ENCODE peak calls at places on chromosomes 2 and 18, in four cellular contexts. R, J, C and N are unnamed samples.

GRCh38 chr18:490024-490366 is 10.5 kb downstream of the COLEC12 start:
- DNase-seq in R (no peak), J (no peak), C (no peak), N (no peak)

GRCh38 chr18:54720590-54720989 is 107.7 kb upstream of the RAB27B start:
- DNase-seq in J (no peak), R (no peak), C (no peak), N (peak; percentile 69)

GRCh38 chr18:49241852-49242251 is 218.6 kb downstream of the DYM start:
- DNase-seq in R (no peak), J (no peak), C (no peak), N (peak; percentile 80)

GRCh38 chr2:143873886-143874285 is 646.0 kb downstream of the ZEB2 start:
- DNase-seq in C (no peak), R (no peak), J (no peak), N (no peak)

GRCh38 chr2:23423062-23423872 is 38.3 kb downstream of the KLHL29 start:
- DNase-seq in J (no peak), R (no peak), C (no peak), N (no peak)

GRCh38 chr2:182924311-182924710 is 57.9 kb upstream of the FRZB start:
- DNase-seq in C (no peak), J (no peak), R (no peak), N (peak; percentile 15)

GRCh38 chr2:231355802-231356473 is 39.6 kb upstream of the B3GNT7 start:
- DNase-seq in C (no peak), J (no peak), R (no peak), N (no peak)

GRCh38 chr2:95296036-95296435 is 1.1 kb upstream of the KCNIP3 start:
- DNase-seq in J (no peak), R (no peak), C (no peak), N (no peak)

GRCh38 chr2:202066850-202067249 is 6.2 kb upstream of the KIAA2012 start:
- DNase-seq in C (no peak), R (no peak), J (no peak), N (no peak)

GRCh38 chr18:5967666-5968065 is 72.3 kb upstream of the TMEM200C start:
- DNase-seq in C (no peak), R (no peak), J (no peak), N (no peak)

GRCh38 chr18:74397572-74397971 is 59.5 kb downstream of the DIPK1C start:
- DNase-seq in J (no peak), C (no peak), R (no peak), N (no peak)

GRCh38 chr2:25286025-25286400 is 55.7 kb downstream of the DNMT3A start:
- DNase-seq in C (no peak), R (no peak), J (no peak), N (no peak)

GRCh38 chr18:44259610-44260009 is 421.1 kb upstream of the SETBP1 start:
- DNase-seq in C (no peak), J (no peak), R (no peak), N (no peak)

GRCh38 chr2:40877734-40878288 is 425.9 kb upstream of the SLC8A1 start:
- DNase-seq in C (no peak), R (no peak), J (no peak), N (no peak)

GRCh38 chr18:13232060-13232917 is 13.7 kb downstream of the LDLRAD4 start:
- DNase-seq in C (no peak), R (no peak), J (no peak), N (no peak)

GRCh38 chr2:36489296-36489695 is 108.7 kb downstream of the FEZ2 start:
- DNase-seq in J (no peak), R (no peak), C (no peak), N (peak; percentile 78)

GRCh38 chr2:203873921-203874631 is 6.5 kb downstream of the CTLA4 start:
- DNase-seq in J (no peak), R (no peak), C (no peak), N (no peak)

GRCh38 chr2:27591745-27592144 is 8.9 kb downstream of the ZNF512 start:
- DNase-seq in J (no peak), C (no peak), R (no peak), N (peak; percentile 43)

GRCh38 chr18:53526092-53526491 is 698.4 kb downstream of the MBD2 start:
- DNase-seq in R (no peak), J (no peak), C (no peak), N (no peak)

GRCh38 chr2:43269074-43269572 is 42.7 kb upstream of the ZFP36L2 start:
- DNase-seq in R (peak; percentile 59), C (no peak), J (no peak), N (peak; percentile 99)

GRCh38 chr18:66682855-66683322 is 79.0 kb upstream of the CDH19 start:
- DNase-seq in R (no peak), J (no peak), C (no peak), N (no peak)

GRCh38 chr2:69973335-69973735 is 11.9 kb upstream of the ASPRV1 start:
- DNase-seq in R (peak; percentile 58), C (no peak), J (no peak), N (peak; percentile 62)

GRCh38 chr2:88540346-88540745 is 86.9 kb downstream of the EIF2AK3 start:
- DNase-seq in J (no peak), R (no peak), C (no peak), N (peak; percentile 53)

GRCh38 chr2:84946204-84947009 is 24.6 kb upstream of the KCMF1 start:
- DNase-seq in J (peak; percentile 93), R (no peak), C (peak; percentile 96), N (peak; percentile 91)

GRCh38 chr2:46377666-46378560 is 80.7 kb downstream of the EPAS1 start:
- DNase-seq in J (no peak), C (no peak), R (no peak), N (no peak)

GRCh38 chr2:99554238-99554637 is 64.4 kb upstream of the REV1 start:
- DNase-seq in J (no peak), C (no peak), R (peak; percentile 22), N (no peak)

GRCh38 chr18:49178736-49179135 is 228.0 kb upstream of the SMAD7 start:
- DNase-seq in C (peak; percentile 36), J (no peak), R (peak; percentile 19), N (peak; percentile 23)

GRCh38 chr2:218028562-218029348 is 26.0 kb upstream of the TNS1 start:
- DNase-seq in J (no peak), C (no peak), R (no peak), N (no peak)

GRCh38 chr18:28576941-28577340 is 400.0 kb upstream of the CDH2 start:
- DNase-seq in R (no peak), J (no peak), C (no peak), N (peak; percentile 5)

GRCh38 chr2:196131384-196131861 is 40.0 kb downstream of the STK17B start:
- DNase-seq in C (peak; percentile 83), J (peak; percentile 47), R (peak; percentile 50), N (peak; percentile 44)

GRCh38 chr2:239926587-239927234 is 98.4 kb downstream of the NDUFA10 start:
- DNase-seq in R (no peak), C (no peak), J (no peak), N (peak; percentile 38)

GRCh38 chr2:160390544-160391258 is 102.9 kb downstream of the RBMS1 start:
- DNase-seq in R (no peak), C (no peak), J (no peak), N (peak; percentile 76)

GRCh38 chr18:76126327-76126726 is 368.7 kb downstream of the ZNF516 start:
- DNase-seq in C (no peak), R (no peak), J (no peak), N (no peak)

GRCh38 chr2:23900133-23900926 is 26.6 kb downstream of the ATAD2B start:
- DNase-seq in C (no peak), J (no peak), R (no peak), N (peak; percentile 69)

GRCh38 chr2:222305510-222306392 is 7.0 kb upstream of the PAX3 start:
- DNase-seq in R (no peak), C (no peak), J (no peak), N (no peak)
- H2AFZ ChIP-seq in R (no peak overlapping the region), C (no peak overlapping the region), J (peak overlapping the region; percentile 72), N (peak overlapping the region; percentile 85)

DNA sequence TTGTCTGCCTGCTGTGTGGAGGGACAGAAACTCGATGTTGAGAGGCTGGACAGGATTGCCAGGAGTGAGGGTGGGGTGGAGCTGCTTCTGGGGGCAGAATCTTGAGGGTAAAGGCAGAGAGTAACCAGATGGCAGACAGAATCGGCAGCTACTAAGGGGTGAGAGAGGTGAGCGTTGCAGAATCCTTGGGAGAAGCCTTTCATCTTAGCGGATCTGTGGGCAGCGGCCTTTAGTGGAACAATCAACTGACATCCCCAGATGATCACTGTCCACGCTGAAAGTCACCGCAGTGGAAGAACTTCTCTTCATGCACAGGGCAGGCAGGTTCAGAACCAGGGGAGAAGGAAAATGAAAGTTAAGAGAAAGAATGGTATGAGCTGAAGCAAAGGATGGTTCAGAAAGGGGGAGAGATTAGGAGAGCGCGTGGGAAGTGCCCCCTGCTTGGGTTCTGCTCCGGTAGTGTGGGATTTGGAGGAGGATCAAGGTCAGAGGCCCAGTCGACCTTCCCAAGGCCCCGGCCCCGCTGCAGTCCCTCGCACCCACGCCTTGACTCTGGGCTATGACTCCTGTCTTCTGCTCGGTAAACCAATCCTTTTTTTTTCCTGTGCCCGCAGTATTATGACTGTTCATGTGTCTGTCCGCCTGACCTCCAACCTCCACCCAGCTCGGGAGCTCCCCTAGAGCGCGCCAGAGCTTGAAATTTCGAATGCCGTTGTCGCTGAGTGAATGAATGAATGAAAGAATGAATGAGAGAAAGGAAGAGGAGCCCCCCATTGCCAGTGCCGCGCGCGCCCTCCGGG is 583 bp downstream of the BOLA3 start:
- DNase-seq in C (peak; percentile 51), J (no peak), R (peak; percentile 29), N (peak; percentile 34)
- H3K27ac ChIP-seq in C (peak overlapping the region; percentile 72), J (peak overlapping the region; percentile 60), R (peak overlapping the region; percentile 75), N (peak overlapping the region; percentile 35)

GRCh38 chr2:55879976-55880375 is 43.6 kb downstream of the EFEMP1 start:
- DNase-seq in R (no peak), C (no peak), J (no peak), N (peak; percentile 44)

GRCh38 chr2:55874338-55874737 is 49.2 kb downstream of the EFEMP1 start:
- DNase-seq in R (no peak), C (no peak), J (no peak), N (no peak)

GRCh38 chr2:55876425-55877084 is 47.0 kb downstream of the EFEMP1 start:
- DNase-seq in J (no peak), C (no peak), R (no peak), N (no peak)

GRCh38 chr2:55875434-55876135 is 48.0 kb downstream of the EFEMP1 start:
- DNase-seq in C (peak; percentile 5), R (no peak), J (no peak), N (peak; percentile 81)

GRCh38 chr2:55877101-55877500 is 46.5 kb downstream of the EFEMP1 start:
- DNase-seq in C (no peak), J (no peak), R (no peak), N (no peak)
- TF ChIP-seq BHLHE40 in C (no peak), J (no peak), R (no peak), N (no peak)

GRCh38 chr2:75729861-75730260 is 19.1 kb upstream of the GCFC2 start:
- DNase-seq in J (no peak), R (no peak), C (peak; percentile 12), N (no peak)

DNA sequence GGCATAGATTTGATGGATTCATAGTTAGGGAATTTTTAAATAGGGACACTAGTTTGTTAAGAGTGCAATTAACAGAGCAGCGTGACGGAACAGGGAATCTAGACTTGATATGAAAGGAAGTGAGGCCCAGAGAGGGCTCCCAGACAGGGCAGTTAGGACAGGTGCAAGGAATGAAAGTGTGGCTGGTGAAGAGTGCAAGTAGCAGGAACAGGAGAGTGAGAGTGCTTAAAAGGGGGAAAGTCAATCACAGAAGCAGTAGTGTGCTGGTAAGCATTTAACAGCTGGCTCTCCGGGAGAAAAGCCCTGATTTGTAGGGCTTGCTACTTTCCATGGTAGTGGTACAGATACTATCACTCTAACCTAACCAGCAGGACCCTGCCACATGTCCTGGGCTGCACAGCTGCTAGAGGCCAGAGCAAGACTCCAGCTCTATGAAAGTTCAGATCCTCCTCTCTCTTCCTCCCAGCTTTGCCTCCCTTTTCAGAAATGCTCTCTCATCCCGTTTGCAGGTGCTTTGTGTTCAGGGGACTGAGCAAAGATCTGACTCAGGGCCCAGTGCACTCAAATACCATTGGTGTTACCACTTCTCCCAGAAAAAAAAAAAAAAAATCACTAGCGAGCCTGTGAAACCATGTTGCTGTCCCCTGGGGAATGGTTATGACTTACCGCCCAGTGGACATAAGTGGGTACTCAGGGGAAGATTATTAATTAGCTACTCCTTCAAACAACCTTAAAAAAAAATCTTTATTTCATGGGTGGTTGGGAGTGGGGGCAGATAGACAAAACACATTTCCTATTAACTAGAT is 18.1 kb upstream of the GCFC2 start:
- DNase-seq in J (no peak), R (no peak), C (no peak), N (no peak)
- H2AFZ ChIP-seq in J (no peak overlapping the region), R (no peak overlapping the region), C (no peak overlapping the region), N (no peak overlapping the region)